ENCODE peak calls at places on chromosomes 3 and 15, in four cellular contexts. P is left ventricle myocardium inferior, V is cardiac fibroblast, U is GM23338. S is an unnamed sample.

GRCh38 chr3:179446501-179446900 is 4.8 kb downstream of the GNB4 start:
- DNase-seq in P (no peak), U (peak; percentile 73), V (peak; percentile 50), S (no peak)

GRCh38 chr15:70327328-70328136 is 229.8 kb upstream of the TLE3 start:
- DNase-seq in V (peak; percentile 87), U (no peak), P (no peak), S (no peak)

GRCh38 chr3:28348286-28348636 is 260 bp upstream of the ZCWPW2 start:
- DNase-seq in P (no peak), V (peak; percentile 96), U (no peak), S (no peak)

GRCh38 chr3:15099364-15100098 is 583 bp upstream of the RBSN start:
- DNase-seq in V (no peak), U (peak; percentile 37), P (no peak), S (no peak)

GRCh38 chr3:29555590-29555989 is 274.7 kb downstream of the RBMS3 start:
- DNase-seq in U (peak; percentile 8), V (peak; percentile 65), P (no peak), S (no peak)

GRCh38 chr3:87033205-87033604 is 42.3 kb upstream of the VGLL3 start:
- DNase-seq in V (peak; percentile 12), P (no peak), U (no peak), S (no peak)

GRCh38 chr3:174859756-174860155 is 622 bp downstream of the NAALADL2 start:
- DNase-seq in V (no peak), U (peak; percentile 16), P (no peak), S (no peak)

GRCh38 chr15:36911322-36911944 is 188.9 kb downstream of the MEIS2 start:
- DNase-seq in U (peak; percentile 18), V (peak; percentile 77), P (no peak), S (no peak)

GRCh38 chr3:59935025-59935424 is 885.2 kb upstream of the CFAP20DC start:
- DNase-seq in P (no peak), V (no peak), U (no peak), S (peak; percentile 56)

GRCh38 chr3:173733029-173733652 is 335.6 kb downstream of the NLGN1 start:
- DNase-seq in U (peak; percentile 66), V (peak; percentile 79), P (no peak), S (no peak)

GRCh38 chr3:71102111-71103039 is 481.2 kb downstream of the FOXP1 start:
- DNase-seq in P (no peak), U (no peak), V (peak; percentile 98), S (no peak)

GRCh38 chr3:49397470-49397869 is 14.3 kb downstream of the RHOA start:
- DNase-seq in V (peak; percentile 71), U (peak; percentile 72), P (no peak), S (no peak)

GRCh38 chr15:63374686-63375520 is 6.7 kb downstream of the CA12 start:
- DNase-seq in P (peak; percentile 31), V (peak; percentile 80), U (no peak), S (no peak)

GRCh38 chr3:66938338-66938963 is 59.7 kb upstream of the KBTBD8 start:
- DNase-seq in P (no peak), U (peak; percentile 90), V (peak; percentile 80), S (peak; percentile 13)

GRCh38 chr3:54983266-54983910 is 55.5 kb upstream of the LRTM1 start:
- DNase-seq in V (no peak), P (no peak), U (no peak), S (no peak)

GRCh38 chr3:35404571-35404970 is 234.8 kb upstream of the ARPP21 start:
- DNase-seq in V (no peak), P (no peak), U (no peak), S (no peak)

GRCh38 chr3:120147072-120147871 is 53.0 kb upstream of the GSK3B start:
- DNase-seq in U (peak; percentile 65), P (no peak), V (no peak), S (peak; percentile 31)

GRCh38 chr3:20729185-20729584 is 543.2 kb upstream of the SGO1 start:
- DNase-seq in P (no peak), V (no peak), U (no peak), S (no peak)

GRCh38 chr3:112086857-112087524 is 802 bp downstream of the C3orf52 start:
- DNase-seq in U (peak; percentile 19), V (peak; percentile 66), P (no peak), S (no peak)

GRCh38 chr15:101022306-101022705 is 103.1 kb downstream of the LRRK1 start:
- DNase-seq in V (no peak), U (no peak), P (no peak), S (no peak)

DNA sequence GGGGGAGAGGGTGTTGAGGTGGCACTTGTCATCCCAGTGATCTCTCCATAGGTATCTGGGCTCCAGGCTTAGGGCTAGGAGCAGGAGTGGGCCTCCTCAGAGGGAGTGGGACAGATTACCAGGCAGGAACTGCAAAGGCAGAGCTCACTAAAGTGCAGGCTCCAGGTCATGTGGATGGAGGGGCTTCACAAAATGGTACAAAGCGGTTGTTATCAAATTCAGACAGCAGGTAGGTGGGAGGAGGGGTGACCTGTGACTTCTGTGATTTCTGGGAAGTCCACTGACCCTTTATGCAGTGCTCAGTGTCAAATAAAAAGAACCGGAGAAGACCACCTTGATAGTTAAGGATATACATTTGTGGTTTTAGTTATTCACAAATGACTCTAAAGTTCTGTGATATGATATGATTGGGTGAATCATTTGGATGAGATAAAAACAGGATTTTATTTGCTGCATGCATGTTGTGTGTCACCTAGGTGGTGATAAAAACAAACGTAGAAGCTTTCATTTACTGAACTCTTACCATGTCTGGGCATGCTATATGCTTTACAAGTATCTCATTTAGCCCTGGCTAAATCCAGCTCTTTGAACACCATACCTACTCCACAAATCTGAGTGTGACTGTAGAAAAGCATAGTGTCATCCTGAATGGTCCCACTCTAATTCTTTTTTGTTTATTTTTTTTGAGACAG is 20.2 kb downstream of the ST6GAL1 start:
- DNase-seq in V (no peak), U (no peak), P (no peak), S (no peak)
- TF ChIP-seq CTCF in V (no peak), U (no peak), P (no peak), S (no peak)

DNA sequence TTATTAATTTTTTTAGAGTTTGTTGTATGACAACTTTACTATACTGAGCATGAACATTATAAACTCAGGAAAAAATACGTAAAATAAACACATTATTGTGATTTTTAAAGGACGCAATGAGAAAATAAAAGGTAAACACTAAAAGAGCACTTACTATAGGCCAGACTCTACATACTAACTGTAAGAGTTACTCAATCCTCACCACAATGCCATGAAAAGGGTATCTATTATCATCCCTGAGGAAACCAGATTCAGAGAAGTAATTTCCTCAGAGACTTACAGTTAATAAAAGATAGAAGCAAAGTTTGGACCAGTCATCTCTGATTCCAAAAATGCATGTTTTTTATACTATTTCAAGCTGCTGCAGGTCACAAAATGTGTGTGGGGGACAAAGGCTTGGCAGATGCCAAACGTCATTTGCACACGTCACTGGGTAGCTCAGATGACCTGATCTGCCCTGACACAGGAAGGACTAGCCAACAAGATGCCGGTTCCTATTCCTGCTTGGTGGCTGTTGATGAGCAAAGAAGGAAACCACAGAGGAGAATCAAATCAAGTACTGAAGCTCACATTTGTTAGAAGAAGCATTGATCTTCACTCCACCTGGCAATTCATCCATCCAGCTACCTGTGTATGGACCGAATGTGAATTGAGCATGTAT is 42.3 kb downstream of the KLHL6 start:
- DNase-seq in U (no peak), P (no peak), V (no peak), S (no peak)
- H3K4me3 ChIP-seq in U (no peak overlapping the region), P (no peak overlapping the region), V (no peak overlapping the region), S (no peak overlapping the region)

GRCh38 chr15:91852741-91853500 is 587 bp upstream of the SLCO3A1 start:
- DNase-seq in V (peak; percentile 74), U (peak; percentile 75), P (peak; percentile 83), S (no peak)
- TF ChIP-seq CTCF in V (peak; percentile 64), U (peak; percentile 54), P (peak; percentile 74), S (peak; percentile 75)

GRCh38 chr15:85598718-85599398 is 195.9 kb downstream of the KLHL25 start:
- DNase-seq in U (no peak), P (no peak), V (peak; percentile 56), S (no peak)
- H3K4me3 ChIP-seq in U (no peak overlapping the region), P (no peak overlapping the region), V (no peak overlapping the region), S (no peak overlapping the region)

DNA sequence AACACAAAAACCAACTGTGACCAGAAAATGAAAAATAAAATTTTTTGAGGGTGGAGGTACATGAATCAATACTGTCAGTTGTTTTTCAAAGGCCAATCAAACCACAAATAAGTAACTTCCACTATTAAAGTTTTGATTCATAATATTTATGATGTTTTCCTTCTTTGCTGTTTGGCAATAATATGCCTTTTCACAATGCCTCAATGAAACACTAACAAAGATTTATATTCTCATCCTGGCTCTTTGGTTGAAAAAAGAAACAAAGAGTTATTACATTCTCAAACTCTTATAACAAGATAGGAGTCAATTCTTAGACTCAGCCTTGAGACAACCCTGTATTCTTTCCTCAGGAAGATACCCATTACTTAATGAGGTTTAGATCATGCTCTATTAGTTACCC is 63.1 kb downstream of the C3orf70 start:
- DNase-seq in V (no peak), U (no peak), P (no peak), S (no peak)
- TF ChIP-seq CTCF in V (no peak), U (no peak), P (no peak), S (no peak)

GRCh38 chr3:53071882-53072431 is 26.1 kb upstream of the SFMBT1 start:
- DNase-seq in P (no peak), U (no peak), V (no peak), S (no peak)

GRCh38 chr3:53074761-53075742 is 29.2 kb upstream of the SFMBT1 start:
- DNase-seq in P (no peak), U (peak; percentile 39), V (no peak), S (no peak)

GRCh38 chr3:53073553-53074365 is 27.9 kb upstream of the SFMBT1 start:
- DNase-seq in U (no peak), P (no peak), V (no peak), S (no peak)

GRCh38 chr3:53074366-53074696 is 28.5 kb upstream of the SFMBT1 start:
- DNase-seq in U (no peak), P (no peak), V (no peak), S (no peak)

DNA sequence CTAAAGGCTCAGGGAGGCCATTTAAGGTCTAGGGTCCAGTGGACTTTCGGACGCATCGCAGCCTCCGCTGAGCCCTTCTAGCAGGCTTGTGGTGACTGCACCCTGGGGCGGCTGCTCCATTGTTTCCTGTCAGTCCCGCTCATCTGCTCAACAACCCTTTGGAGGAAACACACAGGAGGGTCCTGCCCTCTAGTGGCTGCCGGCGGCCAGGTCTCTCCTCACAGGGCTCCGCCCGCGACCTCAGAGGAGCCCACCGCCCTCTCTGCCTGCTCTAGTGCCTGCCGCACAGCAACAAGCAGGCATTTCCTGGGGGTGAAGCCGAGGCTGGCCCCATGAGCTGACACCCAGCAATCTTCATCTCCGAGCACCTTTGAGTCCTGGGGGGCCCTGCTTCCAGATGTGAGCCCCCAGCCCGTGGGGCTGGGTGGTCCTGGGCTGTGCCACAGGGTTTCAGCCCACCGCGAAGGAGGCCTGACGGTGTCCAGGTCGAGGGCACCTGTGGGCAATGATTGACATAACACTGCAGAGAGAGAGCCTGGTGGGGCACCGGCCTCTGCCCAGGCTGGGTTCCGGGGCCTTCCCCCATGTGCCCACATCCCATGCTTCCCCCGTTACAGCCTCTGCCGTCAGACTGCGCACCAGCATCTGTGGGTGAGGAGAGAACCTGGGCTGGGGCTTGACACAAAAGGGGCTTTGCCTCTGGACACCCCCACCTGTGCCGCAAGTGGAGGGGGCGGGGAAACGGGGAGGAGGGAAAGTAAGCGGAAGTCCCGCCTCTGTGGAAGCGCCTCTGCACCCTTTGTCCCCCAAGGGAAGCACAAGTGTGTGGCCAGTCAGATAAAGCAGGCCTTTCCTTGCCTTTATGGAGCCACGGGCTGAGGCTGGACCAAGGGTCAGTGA is 27.0 kb upstream of the SFMBT1 start:
- DNase-seq in P (peak; percentile 82), U (peak; percentile 95), V (peak; percentile 79), S (peak; percentile 49)
- H3K4me3 ChIP-seq in P (peak overlapping the region; percentile 81), U (peak overlapping the region; percentile 74), V (peak overlapping the region; percentile 50), S (peak overlapping the region; percentile 73)

S was measured in GM12864.